ENCODE peak calls at places on chromosomes 6 and 20, in eight cellular contexts. X is T-helper 9 cell; W is fibroblast of mammary gland; Q is activated CD4-positive, alpha-beta T cell treated with anti-CD3 and anti-CD28 coated beads for 1 hour; Z is effector memory CD8-positive, alpha-beta T cell; L is progenitor cell of endocrine pancreas; H is neuronal stem cell; D is smooth muscle cell of the brain vasculature. A is an unnamed sample.

GRCh38 chr6:45786243-45786795 is 229.3 kb downstream of the CLIC5 start:
- DNase-seq in H (peak; percentile 70), Z (no peak), L (no peak), X (no peak), D (no peak), W (no peak), Q (no peak), A (peak; percentile 19)

GRCh38 chr6:33936911-33937310 is 133.1 kb upstream of the MLN start:
- DNase-seq in Z (no peak), Q (no peak), X (no peak), D (no peak), H (no peak), W (peak; percentile 12), L (no peak), A (no peak)

GRCh38 chr20:36792422-36792821 is 18.9 kb upstream of the DSN1 start:
- DNase-seq in L (no peak), Z (no peak), Q (no peak), X (no peak), H (peak; percentile 61), D (no peak), W (peak; percentile 58), A (peak; percentile 11)

GRCh38 chr20:22512911-22513489 is 71.4 kb downstream of the FOXA2 start:
- DNase-seq in Q (no peak), D (no peak), L (no peak), Z (no peak), H (no peak), W (no peak), X (no peak), A (no peak)

GRCh38 chr20:53934421-53935352 is 135.7 kb downstream of the BCAS1 start:
- DNase-seq in D (no peak), H (no peak), L (no peak), Q (no peak), Z (no peak), W (peak; percentile 86), X (no peak), A (no peak)

GRCh38 chr20:48687097-48687800 is 140.6 kb downstream of the PREX1 start:
- DNase-seq in X (no peak), H (no peak), Q (no peak), L (no peak), Z (no peak), D (no peak), W (no peak), A (no peak)

GRCh38 chr6:142478117-142478516 is 176.3 kb downstream of the ADGRG6 start:
- DNase-seq in W (peak; percentile 69), H (no peak), Z (no peak), Q (no peak), X (no peak), D (no peak), L (no peak), A (no peak)

GRCh38 chr20:49981218-49982071 is 1.3 kb upstream of the SNAI1 start:
- DNase-seq in H (no peak), X (no peak), D (no peak), Z (no peak), L (no peak), Q (no peak), W (no peak), A (no peak)

GRCh38 chr6:134415194-134415593 is 97.3 kb upstream of the SGK1 start:
- DNase-seq in Q (no peak), W (no peak), X (no peak), D (no peak), H (no peak), Z (no peak), L (no peak), A (no peak)

GRCh38 chr6:90537723-90538407 is 49.0 kb downstream of the MAP3K7 start:
- DNase-seq in W (peak; percentile 8), L (no peak), X (no peak), H (no peak), Q (no peak), Z (no peak), D (no peak), A (no peak)

GRCh38 chr20:15643713-15644112 is 929.5 kb downstream of the KIF16B start:
- DNase-seq in L (no peak), W (peak; percentile 36), Q (no peak), D (no peak), X (no peak), H (no peak), Z (no peak), A (no peak)

GRCh38 chr20:19528286-19529030 is 229.6 kb upstream of the RIN2 start:
- DNase-seq in L (no peak), W (no peak), Z (no peak), H (no peak), Q (no peak), D (no peak), X (no peak), A (no peak)

GRCh38 chr6:22082278-22082677 is 214.6 kb downstream of the PRL start:
- DNase-seq in D (no peak), Q (no peak), H (no peak), W (peak; percentile 26), L (no peak), X (no peak), Z (no peak), A (no peak)

GRCh38 chr6:119116712-119117281 is 38.3 kb upstream of the FAM184A start:
- DNase-seq in L (no peak), Q (no peak), W (no peak), D (no peak), H (no peak), Z (no peak), X (no peak), A (no peak)

GRCh38 chr6:133769463-133769862 is 119.5 kb upstream of the TCF21 start:
- DNase-seq in Q (no peak), W (peak; percentile 41), L (no peak), H (no peak), X (no peak), D (no peak), Z (no peak), A (no peak)